ENCODE peak calls at places on chromosomes 16 and 17, in five cellular contexts. C, E, X, B and L are unnamed samples.

GRCh38 chr17:14790518-14790917 is 474.6 kb downstream of the PMP22 start:
- DNase-seq in C (no peak), E (no peak), X (peak; percentile 27), B (no peak), L (no peak)

GRCh38 chr17:59859444-59860025 is 33.2 kb downstream of the TUBD1 start:
- DNase-seq in C (no peak), E (no peak), X (peak; percentile 84), B (no peak), L (no peak)

GRCh38 chr17:58960068-58960467 is 146.6 kb downstream of the TRIM37 start:
- DNase-seq in C (no peak), E (no peak), X (peak; percentile 62), B (no peak), L (no peak)

GRCh38 chr17:61248399-61248798 is 151.2 kb upstream of the TBX2 start:
- DNase-seq in C (no peak), E (no peak), X (peak; percentile 34), B (no peak), L (no peak)

GRCh38 chr17:64077409-64077808 is 52.5 kb downstream of the ERN1 start:
- DNase-seq in C (no peak), E (no peak), X (no peak), B (no peak), L (no peak)

GRCh38 chr17:14201595-14201994 is 35.1 kb downstream of the CDRT15 start:
- DNase-seq in C (no peak), E (no peak), X (no peak), B (no peak), L (no peak)

GRCh38 chr16:24336491-24336890 is 80.4 kb downstream of the CACNG3 start:
- DNase-seq in C (no peak), E (no peak), X (no peak), B (no peak), L (no peak)

GRCh38 chr17:41263212-41263611 is 2.0 kb upstream of the KRTAP9-6 start:
- DNase-seq in C (no peak), E (no peak), X (no peak), B (no peak), L (no peak)

GRCh38 chr16:56348168-56349085 is 76.9 kb downstream of the AMFR start:
- DNase-seq in C (no peak), E (no peak), X (no peak), B (no peak), L (no peak)

GRCh38 chr16:47043200-47043599 is 69.7 kb upstream of the DNAJA2 start:
- DNase-seq in C (no peak), E (no peak), X (no peak), B (no peak), L (no peak)

GRCh38 chr16:86018487-86018886 is 119.5 kb downstream of the IRF8 start:
- DNase-seq in C (peak; percentile 46), E (peak; percentile 34), X (peak; percentile 44), B (peak; percentile 41), L (no peak)

GRCh38 chr16:72113616-72113945 is 19.9 kb downstream of the DHX38 start:
- DNase-seq in C (no peak), E (no peak), X (no peak), B (no peak), L (no peak)

GRCh38 chr16:88977028-88977844 is at the start of gene CBFA2T3:
- DNase-seq in C (peak; percentile 80), E (no peak), X (peak; percentile 13), B (peak; percentile 70), L (no peak)

GRCh38 chr16:2404099-2404498 is 25.1 kb upstream of the CCNF start:
- DNase-seq in C (no peak), E (no peak), X (no peak), B (no peak), L (no peak)

GRCh38 chr16:67349172-67349571 is 22.6 kb downstream of the LRRC36 start:
- DNase-seq in C (no peak), E (no peak), X (peak; percentile 41), B (no peak), L (no peak)

GRCh38 chr16:75640598-75640997 is 6.9 kb downstream of the KARS1 start:
- DNase-seq in C (no peak), E (no peak), X (no peak), B (no peak), L (no peak)

GRCh38 chr16:72198021-72198420 is 26.1 kb upstream of the PMFBP1 start:
- DNase-seq in C (no peak), E (no peak), X (peak; percentile 93), B (peak; percentile 62), L (no peak)

GRCh38 chr16:23508589-23509440 is 1.5 kb downstream of the GGA2 start:
- DNase-seq in C (no peak), E (peak; percentile 70), X (peak; percentile 22), B (no peak), L (no peak)

GRCh38 chr17:62792122-62792800 is 15.9 kb downstream of the MARCHF10 start:
- DNase-seq in C (no peak), E (peak; percentile 29), X (peak; percentile 91), B (no peak), L (no peak)

GRCh38 chr16:58755989-58756649 is 22.0 kb upstream of the GOT2 start:
- DNase-seq in C (peak; percentile 74), E (peak; percentile 91), X (peak; percentile 79), B (peak; percentile 39), L (peak; percentile 19)

GRCh38 chr17:33492082-33492481 is 199.0 kb upstream of the ASIC2 start:
- DNase-seq in C (no peak), E (no peak), X (no peak), B (no peak), L (no peak)

GRCh38 chr17:66724581-66725341 is 110.2 kb upstream of the CACNG5 start:
- DNase-seq in C (no peak), E (no peak), X (peak; percentile 60), B (no peak), L (no peak)

GRCh38 chr16:23952128-23953041 is 116.6 kb downstream of the PRKCB start:
- DNase-seq in C (no peak), E (peak; percentile 57), X (no peak), B (peak; percentile 37), L (no peak)

GRCh38 chr17:56929362-56929969 is 15.6 kb upstream of the TRIM25 start:
- DNase-seq in C (no peak), E (no peak), X (no peak), B (no peak), L (no peak)

GRCh38 chr16:88479795-88480760 is 27.0 kb downstream of the ZFPM1 start:
- DNase-seq in C (no peak), E (no peak), X (no peak), B (no peak), L (no peak)

GRCh38 chr16:57750796-57751538 is 15.4 kb downstream of the KATNB1 start:
- DNase-seq in C (no peak), E (no peak), X (no peak), B (no peak), L (no peak)

GRCh38 chr17:47692895-47693666 is 880 bp upstream of the TBKBP1 start:
- DNase-seq in C (peak; percentile 54), E (peak; percentile 86), X (no peak), B (no peak), L (no peak)

GRCh38 chr17:75049057-75049456 is 2.0 kb downstream of the KCTD2 start:
- DNase-seq in C (no peak), E (no peak), X (no peak), B (no peak), L (no peak)

GRCh38 chr16:9053006-9053601 is 38.3 kb upstream of the HAPSTR1 start:
- DNase-seq in C (no peak), E (peak; percentile 97), X (peak; percentile 88), B (no peak), L (peak; percentile 20)

GRCh38 chr17:28193241-28193640 is 125.8 kb upstream of the TMEM97 start:
- DNase-seq in C (peak; percentile 69), E (peak; percentile 56), X (no peak), B (peak; percentile 60), L (no peak)

DNA sequence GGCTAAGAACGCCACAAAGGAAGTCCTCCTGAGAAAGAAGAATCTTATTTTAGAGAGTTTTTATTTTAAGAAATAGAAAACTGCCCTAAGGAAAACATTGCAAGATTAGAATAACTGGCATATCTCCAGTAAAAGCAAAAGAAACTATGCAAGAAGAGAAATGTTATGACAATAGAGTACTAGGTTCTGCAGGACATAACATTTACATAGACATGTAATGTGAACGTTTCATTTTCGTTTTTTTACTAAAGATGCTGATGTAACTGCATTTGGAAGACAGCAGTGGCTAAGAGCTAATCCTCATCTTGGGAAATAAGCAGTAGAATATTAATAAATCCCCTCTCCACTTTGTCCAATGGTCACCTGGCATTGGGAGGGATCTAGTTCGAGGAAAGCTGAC is 7.8 kb upstream of the ASGR2 start:
- DNase-seq in C (no peak), E (no peak), X (peak; percentile 53), B (no peak), L (no peak)
- H3K4me3 ChIP-seq in C (no peak overlapping the region), E (no peak overlapping the region), X (no peak overlapping the region), B (no peak overlapping the region), L (no peak overlapping the region)

GRCh38 chr16:84950906-84951305 is 60.4 kb downstream of the ZDHHC7 start:
- DNase-seq in C (no peak), E (peak; percentile 69), X (no peak), B (no peak), L (no peak)
- TF ChIP-seq CTCF in C (no peak), E (peak; percentile 50), X (no peak), B (no peak), L (no peak)

GRCh38 chr17:72208832-72209231 is 88.0 kb downstream of the SOX9 start:
- DNase-seq in C (no peak), E (no peak), X (no peak), B (no peak), L (no peak)

GRCh38 chr17:72206376-72206775 is 85.6 kb downstream of the SOX9 start:
- DNase-seq in C (no peak), E (no peak), X (no peak), B (no peak), L (no peak)

GRCh38 chr17:72205357-72205756 is 84.5 kb downstream of the SOX9 start:
- DNase-seq in C (no peak), E (peak; percentile 76), X (no peak), B (no peak), L (no peak)

DNA sequence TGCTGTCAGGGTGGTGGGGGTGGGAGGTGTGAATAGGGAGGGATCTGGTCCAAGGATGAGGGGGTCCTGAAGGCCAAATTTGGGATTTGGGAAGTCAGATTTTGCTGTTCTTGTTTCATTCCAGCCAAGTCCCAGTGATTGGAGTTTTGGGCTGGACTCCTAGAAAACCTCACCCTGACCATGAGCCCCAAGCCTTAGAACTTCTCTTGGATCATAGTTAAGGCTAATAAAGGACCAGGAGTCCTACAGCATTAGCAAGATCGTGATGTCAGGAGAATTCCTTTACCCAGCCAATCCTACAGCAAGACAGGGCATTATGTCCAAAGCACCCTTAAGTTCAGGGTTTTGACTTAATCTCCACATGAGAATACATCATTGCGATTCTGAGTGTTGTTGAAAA is 85.0 kb downstream of the SOX9 start:
- DNase-seq in C (no peak), E (no peak), X (no peak), B (no peak), L (no peak)
- H3K4me3 ChIP-seq in C (no peak overlapping the region), E (no peak overlapping the region), X (no peak overlapping the region), B (no peak overlapping the region), L (no peak overlapping the region)

DNA sequence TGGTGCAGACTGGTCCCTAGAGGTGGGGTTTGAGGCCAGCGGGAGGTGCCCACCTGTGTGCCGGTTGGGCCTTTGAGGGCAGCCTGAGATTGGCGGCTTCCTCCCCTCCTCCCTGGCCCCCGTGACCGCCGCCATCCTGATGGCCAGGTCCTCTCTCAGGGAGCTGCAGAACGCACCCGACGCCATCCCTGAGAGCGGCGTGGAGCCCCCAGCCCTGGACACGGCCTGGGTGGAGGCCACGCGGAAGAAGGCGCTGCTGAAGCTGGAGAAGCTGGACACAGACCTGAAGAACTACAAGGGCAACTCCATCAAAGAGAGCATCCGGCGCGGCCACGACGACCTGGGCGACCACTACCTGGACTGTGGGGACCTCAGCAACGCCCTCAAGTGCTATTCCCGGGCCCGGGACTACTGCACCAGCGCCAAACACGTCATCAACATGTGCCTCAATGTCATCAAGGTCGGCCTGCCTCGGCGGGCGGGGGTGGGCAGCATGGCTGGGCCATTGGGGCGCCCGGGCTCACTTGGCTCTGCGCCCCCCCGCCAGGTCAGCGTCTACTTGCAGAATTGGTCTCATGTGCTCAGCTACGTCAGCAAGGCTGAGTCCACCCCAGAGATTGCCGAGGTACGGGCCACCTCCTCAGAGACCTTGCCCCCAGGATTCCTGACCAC is 2.8 kb downstream of the GPS1 start:
- DNase-seq in C (no peak), E (no peak), X (no peak), B (no peak), L (no peak)
- TF ChIP-seq CTCF in C (no peak), E (no peak), X (no peak), B (no peak), L (no peak)